ENCODE peak calls at places on chromosomes 5 and 9, in ten cellular contexts. S is tibial nerve; T is psoas muscle; G is tibial artery; F is breast epithelium; Y is body of pancreas; X is HCT116; L is sigmoid colon; R is CD8-positive, alpha-beta T cell; Q is H7. U is an unnamed sample. For H3K27me3 and H3K36me3, the result is how much of the 10 kb centered on the place peaks cover.

GRCh38 chr9:86721843-86722705 is 225.2 kb downstream of the GAS1 start:
- DNase-seq in S (no peak), T (peak), G (peak), F (no peak), Y (peak), X (no peak), L (peak), R (no peak), Q (peak), U (peak)

GRCh38 chr5:116585227-116585626 is 10.6 kb upstream of the SEMA6A start:
- DNase-seq in S (no peak), T (no peak), G (no peak), F (no peak), Y (no peak), X (no peak), L (no peak), R (no peak), Q (no peak), U (no peak)

GRCh38 chr5:75656311-75657003 is 45.2 kb downstream of the ANKDD1B start:
- DNase-seq in S (no peak), T (peak), G (no peak), F (no peak), Y (peak), X (no peak), L (no peak), R (no peak), Q (no peak), U (no peak)

GRCh38 chr9:6911901-6912650 is 154.3 kb downstream of the KDM4C start:
- DNase-seq in S (no peak), T (no peak), G (no peak), F (no peak), Y (no peak), X (no peak), L (no peak), R (no peak), Q (no peak), U (no peak)

GRCh38 chr5:81852277-81853004 is 101.5 kb upstream of the SSBP2 start:
- DNase-seq in S (no peak), T (peak), G (peak), F (no peak), Y (peak), X (peak), L (peak), R (peak), Q (peak), U (peak)

GRCh38 chr9:130453487-130453886 is 8.7 kb downstream of the ASS1 start:
- DNase-seq in S (no peak), T (no peak), G (no peak), F (no peak), Y (peak), X (no peak), L (no peak), R (no peak), Q (no peak), U (peak)

GRCh38 chr5:35626108-35626507 is 8.4 kb downstream of the SPEF2 start:
- DNase-seq in S (no peak), T (no peak), G (no peak), F (no peak), Y (no peak), X (no peak), L (no peak), R (no peak), Q (no peak), U (no peak)

GRCh38 chr5:132473019-132473531 is 17.5 kb downstream of the IRF1 start:
- DNase-seq in S (no peak), T (no peak), G (peak), F (peak), Y (peak), X (no peak), L (peak), R (peak), Q (no peak), U (peak)

GRCh38 chr9:127528407-127529251 is 77.3 kb downstream of the LRSAM1 start:
- DNase-seq in S (no peak), T (no peak), G (no peak), F (no peak), Y (no peak), X (no peak), L (no peak), R (no peak), Q (peak), U (no peak)

GRCh38 chr5:157026789-157027424 is 32.0 kb downstream of the HAVCR1 start:
- DNase-seq in S (no peak), T (no peak), G (no peak), F (no peak), Y (peak), X (peak), L (no peak), R (no peak), Q (peak), U (no peak)

GRCh38 chr5:82176115-82176514 is 102.0 kb downstream of the RPS23 start:
- DNase-seq in S (no peak), T (no peak), G (no peak), F (no peak), Y (no peak), X (no peak), L (no peak), R (no peak), Q (no peak), U (no peak)

GRCh38 chr5:157823655-157824054 is 35.3 kb downstream of the CLINT1 start:
- DNase-seq in S (no peak), T (no peak), G (no peak), F (no peak), Y (no peak), X (no peak), L (no peak), R (no peak), Q (no peak), U (no peak)

GRCh38 chr5:98458004-98458403 is 315.5 kb upstream of the RGMB start:
- DNase-seq in S (no peak), T (no peak), G (no peak), F (no peak), Y (no peak), X (no peak), L (no peak), R (no peak), Q (no peak), U (no peak)

GRCh38 chr5:134592141-134592746 is 40.4 kb downstream of the SAR1B start:
- DNase-seq in S (no peak), T (no peak), G (no peak), F (no peak), Y (no peak), X (no peak), L (no peak), R (no peak), Q (peak), U (no peak)

GRCh38 chr9:137320555-137321384 is 18.7 kb upstream of the NRARP start:
- DNase-seq in S (no peak), T (no peak), G (no peak), F (no peak), Y (no peak), X (no peak), L (peak), R (peak), Q (peak), U (peak)

GRCh38 chr9:111276723-111277122 is 53.3 kb downstream of the OR2K2 start:
- DNase-seq in S (no peak), T (no peak), G (no peak), F (no peak), Y (no peak), X (no peak), L (no peak), R (no peak), Q (no peak), U (no peak)

GRCh38 chr5:153490124-153491085 is at the start of gene GRIA1:
- DNase-seq in S (no peak), T (no peak), G (no peak), F (no peak), Y (no peak), X (no peak), L (no peak), R (no peak), Q (peak), U (no peak)

GRCh38 chr5:58847041-58847440 is 264.2 kb downstream of the RAB3C start:
- DNase-seq in S (no peak), T (no peak), G (no peak), F (no peak), Y (no peak), X (no peak), L (no peak), R (no peak), Q (no peak), U (no peak)

GRCh38 chr9:99353408-99353807 is 131.3 kb downstream of the SEC61B start:
- DNase-seq in S (no peak), T (peak), G (peak), F (no peak), Y (no peak), X (no peak), L (peak), R (no peak), Q (no peak), U (no peak)

GRCh38 chr5:58016892-58017291 is 443.0 kb downstream of the PLK2 start:
- DNase-seq in S (no peak), T (no peak), G (no peak), F (no peak), Y (no peak), X (no peak), L (no peak), R (no peak), Q (no peak), U (no peak)

GRCh38 chr5:94746731-94747124 is 128.3 kb downstream of the SLF1 start:
- DNase-seq in S (no peak), T (no peak), G (no peak), F (no peak), Y (no peak), X (no peak), L (no peak), R (no peak), Q (no peak), U (no peak)

GRCh38 chr9:137878146-137878941 is 762 bp downstream of the CACNA1B start:
- DNase-seq in S (no peak), T (no peak), G (no peak), F (no peak), Y (no peak), X (no peak), L (no peak), R (no peak), Q (peak), U (no peak)

GRCh38 chr9:96022445-96023031 is 147.0 kb downstream of the ERCC6L2 start:
- DNase-seq in S (no peak), T (no peak), G (no peak), F (no peak), Y (no peak), X (no peak), L (no peak), R (peak), Q (peak), U (peak)

GRCh38 chr9:111975709-111976108 is 79.1 kb downstream of the UGCG start:
- DNase-seq in S (no peak), T (no peak), G (no peak), F (no peak), Y (peak), X (peak), L (no peak), R (peak), Q (peak), U (peak)

GRCh38 chr5:103033696-103034095 is 86.2 kb downstream of the GIN1 start:
- DNase-seq in S (no peak), T (no peak), G (no peak), F (no peak), Y (no peak), X (no peak), L (no peak), R (no peak), Q (no peak), U (no peak)

GRCh38 chr5:150021491-150022162 is 21.1 kb downstream of the HMGXB3 start:
- DNase-seq in S (no peak), T (peak), G (no peak), F (no peak), Y (peak), X (peak), L (no peak), R (no peak), Q (no peak), U (no peak)

GRCh38 chr5:150022681-150023080 is 22.1 kb downstream of the HMGXB3 start:
- DNase-seq in S (no peak), T (no peak), G (no peak), F (no peak), Y (no peak), X (no peak), L (no peak), R (no peak), Q (no peak), U (no peak)

GRCh38 chr5:150022163-150022540 is 21.6 kb downstream of the HMGXB3 start:
- DNase-seq in S (no peak), T (no peak), G (no peak), F (no peak), Y (no peak), X (peak), L (no peak), R (no peak), Q (no peak), U (no peak)

GRCh38 chr5:150017606-150018005 is 17.1 kb downstream of the HMGXB3 start:
- DNase-seq in S (no peak), T (no peak), G (no peak), F (no peak), Y (no peak), X (no peak), L (no peak), R (no peak), Q (no peak), U (no peak)

GRCh38 chr5:150020249-150020648 is 19.7 kb downstream of the HMGXB3 start:
- DNase-seq in S (no peak), T (no peak), G (no peak), F (no peak), Y (no peak), X (no peak), L (no peak), R (no peak), Q (no peak), U (no peak)
- H3K27me3 ChIP-seq in S (under half), T (under half), G (under half), F (under half), Y (under half), X (under half), L (under half), R (under half), Q (under half), U (under half)

GRCh38 chr5:141628175-141628788 is 8.4 kb downstream of the HDAC3 start:
- DNase-seq in S (no peak), T (no peak), G (no peak), F (no peak), Y (no peak), X (no peak), L (no peak), R (no peak), Q (no peak), U (no peak)
- H3K36me3 ChIP-seq in S (under half), T (half or more), G (half or more), F (under half), Y (under half), X (half or more), L (under half), R (under half), Q (under half), U (under half)

GRCh38 chr5:179559280-179560252 is 9.2 kb downstream of the RUFY1 start:
- DNase-seq in S (peak), T (peak), G (peak), F (peak), Y (peak), X (peak), L (peak), R (peak), Q (peak), U (peak)
- H3K4me3 ChIP-seq in S (peak), T (peak), G (peak), F (peak), Y (peak), X (peak), L (peak), R (peak), Q (peak), U (peak)

GRCh38 chr9:133989554-133990365 is 2.4 kb downstream of the VAV2 start:
- DNase-seq in S (no peak), T (no peak), G (no peak), F (no peak), Y (no peak), X (no peak), L (peak), R (no peak), Q (no peak), U (no peak)
- H3K27me3 ChIP-seq in S (under half), T (under half), G (under half), F (under half), Y (under half), X (under half), L (under half), R (under half), Q (under half), U (under half)

GRCh38 chr5:178149199-178149932 is 4.3 kb downstream of the NHP2 start:
- DNase-seq in S (no peak), T (no peak), G (no peak), F (no peak), Y (no peak), X (no peak), L (no peak), R (no peak), Q (no peak), U (no peak)

GRCh38 chr5:178152491-178153444 is 917 bp downstream of the NHP2 start:
- DNase-seq in S (no peak), T (no peak), G (no peak), F (no peak), Y (no peak), X (no peak), L (no peak), R (no peak), Q (peak), U (no peak)

GRCh38 chr5:178147406-178147805 is 6.3 kb downstream of the NHP2 start:
- DNase-seq in S (no peak), T (no peak), G (no peak), F (no peak), Y (no peak), X (no peak), L (no peak), R (no peak), Q (no peak), U (no peak)

GRCh38 chr5:178153530-178154340 is at the start of gene NHP2:
- DNase-seq in S (peak), T (peak), G (peak), F (peak), Y (peak), X (peak), L (peak), R (peak), Q (peak), U (peak)

DNA sequence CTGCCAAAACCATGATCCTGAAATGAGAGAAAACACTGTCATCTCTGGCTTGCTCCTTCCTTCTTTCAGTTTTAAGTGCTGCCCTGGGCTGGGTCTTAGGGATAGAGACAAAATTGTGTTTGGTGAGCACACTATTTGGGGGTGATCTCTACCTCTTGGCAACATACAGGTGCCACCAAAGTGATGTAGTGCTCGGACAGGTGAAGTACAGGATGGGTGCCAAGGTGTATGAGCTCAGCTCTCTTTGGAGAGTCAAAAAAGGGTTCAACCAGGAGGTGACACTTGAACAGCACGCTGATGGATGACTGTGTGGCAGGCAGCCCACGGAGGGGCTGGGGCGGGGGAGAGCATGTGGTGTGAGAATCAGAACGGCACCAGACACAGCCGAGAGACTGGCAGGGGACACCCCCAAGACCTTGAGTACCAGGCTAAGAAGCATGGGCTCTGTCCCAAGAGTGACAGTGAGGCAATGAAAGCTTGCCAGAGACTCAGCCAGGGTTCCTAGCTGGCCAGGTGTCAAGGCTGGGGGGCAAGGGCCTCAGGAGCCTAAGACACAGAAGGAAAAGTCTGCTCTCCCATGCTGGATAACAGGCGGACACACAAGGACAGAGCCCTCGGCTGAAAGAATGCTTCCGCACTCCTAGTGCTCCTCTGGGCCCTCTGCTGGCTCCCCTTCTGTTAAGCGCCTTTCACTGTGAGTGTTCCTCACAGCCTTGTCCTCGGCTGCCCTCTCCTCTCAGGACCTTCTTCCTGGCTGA is 2.5 kb downstream of the NHP2 start:
- DNase-seq in S (no peak), T (no peak), G (no peak), F (no peak), Y (no peak), X (no peak), L (no peak), R (no peak), Q (no peak), U (no peak)
- H3K36me3 ChIP-seq in S (under half), T (half or more), G (under half), F (under half), Y (under half), X (under half), L (under half), R (under half), Q (under half), U (half or more)

GRCh38 chr5:39214912-39215709 is 4.3 kb downstream of the FYB1 start:
- DNase-seq in S (no peak), T (no peak), G (no peak), F (no peak), Y (no peak), X (no peak), L (no peak), R (peak), Q (no peak), U (no peak)

GRCh38 chr5:39209924-39210323 is 9.4 kb downstream of the FYB1 start:
- DNase-seq in S (no peak), T (no peak), G (no peak), F (no peak), Y (no peak), X (no peak), L (no peak), R (peak), Q (no peak), U (no peak)

GRCh38 chr5:39208471-39208870 is 10.9 kb downstream of the FYB1 start:
- DNase-seq in S (no peak), T (no peak), G (no peak), F (no peak), Y (no peak), X (no peak), L (no peak), R (no peak), Q (no peak), U (no peak)

GRCh38 chr5:39213437-39214207 is 5.7 kb downstream of the FYB1 start:
- DNase-seq in S (no peak), T (no peak), G (no peak), F (no peak), Y (no peak), X (no peak), L (no peak), R (no peak), Q (no peak), U (no peak)

DNA sequence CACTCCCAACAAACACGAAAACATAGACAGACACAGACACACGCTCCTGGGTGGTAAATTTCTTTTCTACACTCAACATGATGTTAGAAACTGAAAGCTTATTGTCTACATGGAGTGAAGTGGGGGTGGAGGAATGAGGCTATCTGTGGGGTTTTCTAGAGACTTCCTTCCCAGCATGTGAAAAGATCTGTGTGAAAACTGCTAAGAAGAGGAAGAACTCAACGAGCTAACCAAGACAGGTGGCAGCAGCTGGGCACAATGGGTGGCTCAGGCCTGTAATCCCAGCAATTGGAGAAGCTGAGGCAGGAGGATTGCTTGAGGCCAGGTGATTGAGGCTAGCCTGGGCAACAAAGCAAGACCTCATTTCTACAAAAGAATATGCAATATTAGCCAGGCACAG is 7.6 kb downstream of the FYB1 start:
- DNase-seq in S (no peak), T (no peak), G (no peak), F (no peak), Y (no peak), X (no peak), L (no peak), R (no peak), Q (no peak), U (no peak)
- H3K4me3 ChIP-seq in S (no peak), T (no peak), G (no peak), F (no peak), Y (no peak), X (no peak), L (no peak), R (no peak), Q (no peak), U (no peak)

DNA sequence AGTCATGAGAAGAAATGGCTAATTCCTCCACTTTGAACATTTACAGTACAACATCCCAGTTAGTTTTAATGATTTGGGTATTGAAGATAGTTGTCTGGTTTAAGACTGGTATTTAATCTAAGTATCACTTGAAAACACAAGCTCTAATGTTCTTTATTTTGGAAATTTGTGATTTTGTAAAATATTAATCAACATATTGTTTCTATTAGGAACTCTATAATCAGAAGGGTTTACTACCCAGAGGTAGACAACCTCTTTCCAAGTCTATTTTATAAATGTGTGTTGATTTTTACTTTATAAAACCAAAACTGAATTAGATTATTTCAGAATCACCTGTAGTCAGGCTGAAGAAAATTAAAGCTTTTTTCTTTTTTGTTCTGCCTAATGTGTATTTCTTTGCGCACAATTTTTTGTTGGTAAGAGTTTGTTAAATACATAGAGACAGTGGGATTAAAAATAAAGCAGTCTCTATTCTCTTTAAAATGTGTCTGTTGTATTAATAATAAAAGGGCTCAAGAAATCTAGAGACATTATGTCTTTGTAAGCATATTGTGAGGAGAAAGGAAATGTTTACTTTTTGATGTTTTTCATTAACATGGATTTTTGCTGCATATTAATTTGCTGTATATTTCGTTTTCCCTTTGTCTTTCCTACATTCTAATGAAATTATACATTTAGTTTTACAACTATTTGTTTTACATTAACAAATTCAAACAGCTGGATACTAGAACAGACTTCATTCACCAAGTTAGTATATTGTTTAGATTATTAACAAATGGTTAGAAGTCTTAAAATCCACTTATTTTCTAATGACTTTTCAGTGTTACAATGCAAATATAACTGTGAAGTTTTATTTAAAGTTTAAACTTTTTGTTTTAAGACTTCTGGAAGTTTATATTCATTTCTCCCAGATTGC is 3.8 kb upstream of the PURA start:
- DNase-seq in S (no peak), T (no peak), G (no peak), F (no peak), Y (no peak), X (no peak), L (no peak), R (no peak), Q (no peak), U (no peak)
- H3K27me3 ChIP-seq in S (under half), T (under half), G (under half), F (under half), Y (under half), X (under half), L (under half), R (under half), Q (half or more), U (under half)

U was measured in heart left ventricle.